ENCODE peak calls at places on chromosomes 7 and 10, in eight cellular contexts. S is activated CD4-positive, alpha-beta memory T cell treated with anti-CD3 and anti-CD28 coated beads for 36 hours; M is heart right ventricle; A is fibroblast of the aortic adventitia; K is H4; E is WTC11; T is NCI-H1417; X is stimulated activated CD4-positive, alpha-beta T cell treated with anti-CD3 and anti-CD28 coated beads, Interleukin-12 subunit alpha, Interleukin-12 subunit beta, amount 100 ng/mL, for 4 hours. I is an unnamed sample.

GRCh38 chr7:149796287-149796860 is 23.0 kb upstream of the ZNF467 start:
- DNase-seq in E (peak), X (no peak), M (no peak), A (no peak), K (no peak), S (no peak), T (no peak), I (no peak)

GRCh38 chr10:97229322-97229721 is 43.6 kb upstream of the SLIT1 start:
- DNase-seq in M (no peak), A (peak), E (no peak), S (no peak), T (no peak), X (no peak), K (no peak), I (no peak)

GRCh38 chr7:134931487-134931886 is 54.8 kb upstream of the AGBL3 start:
- DNase-seq in A (peak), S (no peak), E (no peak), K (no peak), T (no peak), M (no peak), X (no peak), I (no peak)

GRCh38 chr10:91197044-91197651 is 23.3 kb upstream of the PCGF5 start:
- DNase-seq in T (peak), M (peak), K (no peak), X (no peak), S (no peak), E (no peak), A (peak), I (no peak)

GRCh38 chr7:33339074-33339805 is 209.9 kb downstream of the BBS9 start:
- DNase-seq in S (no peak), T (no peak), E (no peak), K (no peak), X (no peak), A (peak), M (no peak), I (no peak)

GRCh38 chr7:75854233-75854632 is 24.6 kb upstream of the RHBDD2 start:
- DNase-seq in M (no peak), E (no peak), K (no peak), T (no peak), X (no peak), A (peak), S (no peak), I (no peak)

GRCh38 chr7:96224682-96225081 is 97.2 kb downstream of the SLC25A13 start:
- DNase-seq in E (peak), X (no peak), S (peak), A (no peak), M (no peak), T (no peak), K (no peak), I (no peak)

GRCh38 chr7:82015751-82016150 is 245.9 kb upstream of the HGF start:
- DNase-seq in X (no peak), K (peak), E (no peak), S (no peak), M (no peak), T (no peak), A (peak), I (no peak)

GRCh38 chr7:66503551-66504031 is 125.1 kb upstream of the KCTD7 start:
- DNase-seq in A (no peak), K (no peak), X (no peak), S (no peak), T (no peak), M (no peak), E (no peak), I (no peak)

GRCh38 chr10:132319853-132320669 is 11.9 kb upstream of the LRRC27 start:
- DNase-seq in E (no peak), S (peak), X (no peak), T (no peak), A (peak), K (peak), M (no peak), I (peak)

GRCh38 chr10:103254538-103255325 is 9.0 kb downstream of the RPEL1 start:
- DNase-seq in S (peak), K (no peak), E (no peak), T (no peak), A (peak), X (no peak), M (no peak), I (peak)

GRCh38 chr7:1555046-1555812 is 776 bp downstream of the TMEM184A start:
- DNase-seq in S (no peak), M (peak), T (peak), A (peak), X (no peak), K (peak), E (peak), I (peak)

GRCh38 chr10:22218448-22218847 is 633 bp upstream of the EBLN1 start:
- DNase-seq in E (peak), A (no peak), M (no peak), X (no peak), S (no peak), T (no peak), K (no peak), I (no peak)

GRCh38 chr7:26480166-26480565 is 188.5 kb downstream of the SNX10 start:
- DNase-seq in E (no peak), X (no peak), S (no peak), K (no peak), T (peak), M (no peak), A (no peak), I (no peak)

GRCh38 chr7:134449596-134450194 is 9.2 kb downstream of the AKR1B1 start:
- DNase-seq in T (no peak), A (no peak), E (no peak), X (no peak), S (no peak), M (no peak), K (peak), I (no peak)

GRCh38 chr7:91465595-91466061 is 201.4 kb downstream of the FZD1 start:
- DNase-seq in T (no peak), E (no peak), M (no peak), A (peak), K (no peak), X (no peak), S (no peak), I (no peak)

GRCh38 chr7:131895541-131896173 is 339.2 kb upstream of the PODXL start:
- DNase-seq in E (no peak), X (no peak), M (no peak), S (no peak), T (no peak), K (peak), A (peak), I (no peak)

GRCh38 chr10:34967411-34967880 is 122.7 kb downstream of the CUL2 start:
- DNase-seq in K (peak), T (no peak), S (no peak), M (peak), A (peak), E (no peak), X (no peak), I (no peak)

GRCh38 chr10:28845009-28845682 is 167.8 kb downstream of the BAMBI start:
- DNase-seq in M (no peak), A (peak), S (no peak), T (no peak), X (no peak), E (no peak), K (no peak), I (no peak)

GRCh38 chr7:105745681-105746330 is 130.6 kb downstream of the ATXN7L1 start:
- DNase-seq in T (no peak), E (no peak), M (no peak), X (no peak), A (no peak), K (no peak), S (no peak), I (no peak)

GRCh38 chr10:117137031-117137910 is 799 bp downstream of the VAX1 start:
- DNase-seq in T (peak), M (no peak), A (no peak), S (no peak), X (no peak), K (no peak), E (peak), I (peak)

GRCh38 chr7:80485721-80486120 is 26.1 kb downstream of the GNAT3 start:
- DNase-seq in X (no peak), M (no peak), A (no peak), K (no peak), E (no peak), T (no peak), S (no peak), I (no peak)